ENCODE peak calls at places on chromosomes 5 and 9, in four cellular contexts. L is cardiac muscle cell, X is IMR-90, B is kidney. A is an unnamed sample.

GRCh38 chr5:148826082-148826971 is at the start of gene ADRB2:
- DNase-seq in L (peak; percentile 80), X (peak; percentile 91), B (peak; percentile 97), A (peak; percentile 68)

GRCh38 chr5:153516503-153516902 is 26.0 kb downstream of the GRIA1 start:
- DNase-seq in L (no peak), X (no peak), B (no peak), A (no peak)

GRCh38 chr9:96136992-96137665 is 164.8 kb downstream of the HSD17B3 start:
- DNase-seq in L (peak; percentile 72), X (peak; percentile 78), B (peak; percentile 83), A (no peak)

GRCh38 chr5:161548472-161549094 is 2.1 kb upstream of the GABRB2 start:
- DNase-seq in L (no peak), X (no peak), B (no peak), A (no peak)

GRCh38 chr5:142420521-142420920 is 95.7 kb upstream of the SPRY4 start:
- DNase-seq in L (no peak), X (peak; percentile 33), B (no peak), A (no peak)

GRCh38 chr9:126805546-126806262 is 864 bp downstream of the ZBTB43 start:
- DNase-seq in L (peak; percentile 73), X (peak; percentile 39), B (peak; percentile 84), A (no peak)

GRCh38 chr5:89441965-89442364 is 559.0 kb upstream of the MEF2C start:
- DNase-seq in L (no peak), X (no peak), B (no peak), A (no peak)

GRCh38 chr9:110370316-110370715 is 32.7 kb upstream of the TXNDC8 start:
- DNase-seq in L (peak; percentile 6), X (peak; percentile 34), B (no peak), A (no peak)

GRCh38 chr9:100160021-100160420 is 61.0 kb downstream of the INVS start:
- DNase-seq in L (peak; percentile 3), X (no peak), B (no peak), A (no peak)

DNA sequence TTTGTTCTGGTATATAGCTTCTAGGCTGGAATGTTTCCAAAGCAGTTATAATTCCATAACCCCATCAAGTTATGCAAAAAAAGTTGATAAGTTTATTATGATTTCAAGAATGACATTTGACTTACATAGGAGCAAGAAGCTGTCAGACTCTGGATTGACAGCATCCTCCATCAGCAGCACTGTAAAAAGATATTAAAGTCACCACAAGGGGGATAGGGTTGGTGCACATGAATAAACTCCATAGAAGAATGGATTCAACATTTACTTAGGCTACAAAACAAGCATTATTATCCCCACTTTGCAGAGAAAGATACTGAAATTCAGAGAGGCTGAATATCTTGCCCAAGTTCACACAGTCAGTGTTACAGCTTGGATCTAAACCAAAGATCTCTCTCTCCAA is 208.9 kb upstream of the SLC30A5 start:
- DNase-seq in L (peak; percentile 30), X (no peak), B (no peak), A (no peak)
- TF ChIP-seq CTCF in L (peak; percentile 26), X (no peak), B (peak; percentile 14), A (peak; percentile 58)

GRCh38 chr5:10364186-10364689 is 10.7 kb downstream of the MARCHF6 start:
- DNase-seq in L (no peak), X (no peak), B (no peak), A (no peak)
- TF ChIP-seq CTCF in L (peak; percentile 19), X (peak; percentile 24), B (no peak), A (no peak)

GRCh38 chr9:32384002-32384363 is 460 bp upstream of the ACO1 start:
- DNase-seq in L (no peak), X (no peak), B (no peak), A (no peak)

GRCh38 chr9:32382582-32383320 is 1.7 kb upstream of the ACO1 start:
- DNase-seq in L (no peak), X (no peak), B (no peak), A (no peak)

GRCh38 chr9:32385135-32385884 is 867 bp downstream of the ACO1 start:
- DNase-seq in L (peak; percentile 17), X (peak; percentile 41), B (no peak), A (no peak)

GRCh38 chr9:32385885-32386283 is 1.4 kb downstream of the ACO1 start:
- DNase-seq in L (no peak), X (no peak), B (no peak), A (no peak)

DNA sequence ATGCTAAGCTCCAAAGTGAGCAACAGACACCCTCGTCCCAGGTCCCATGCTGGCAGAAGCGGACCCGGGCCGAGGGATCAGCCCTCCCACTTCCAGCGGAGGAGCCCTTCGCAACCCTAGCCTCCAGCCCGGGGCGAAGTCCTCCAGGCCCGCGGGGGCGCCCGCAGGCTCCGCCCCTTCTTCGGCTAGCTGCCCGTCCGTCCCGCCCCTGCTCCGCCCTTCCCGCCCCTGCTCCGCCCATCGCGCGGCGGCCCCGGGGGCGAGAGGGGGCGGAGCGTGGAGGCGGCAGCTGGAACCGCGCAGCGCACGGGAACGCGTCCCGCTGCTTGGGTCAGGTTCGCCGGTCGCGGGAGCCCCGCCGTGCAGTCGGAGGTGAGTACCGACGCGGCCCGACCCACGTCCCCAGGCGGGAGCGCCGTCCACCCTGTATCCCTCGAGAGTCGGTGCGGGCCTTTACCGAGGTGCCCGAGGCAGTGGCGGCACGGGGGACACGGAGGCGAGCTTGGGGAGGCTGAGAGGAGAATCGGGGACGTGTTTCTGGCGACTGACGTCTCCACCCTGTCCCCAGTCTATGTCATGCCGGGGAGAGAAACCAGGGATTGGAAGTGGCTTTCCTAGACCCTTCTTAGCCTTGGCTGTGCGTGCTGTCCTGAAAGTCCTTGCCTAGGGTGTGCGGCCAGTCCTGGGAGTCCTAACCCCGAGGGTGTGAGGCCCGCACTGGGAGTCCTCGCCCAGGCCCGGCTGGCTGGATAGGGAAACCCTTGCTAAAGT is at the start of gene ACO1:
- DNase-seq in L (peak; percentile 93), X (peak; percentile 82), B (peak; percentile 96), A (peak; percentile 81)
- TF ChIP-seq CTCF in L (no peak), X (no peak), B (no peak), A (no peak)

GRCh38 chr9:131873361-131873760 is 133.5 kb upstream of the RAPGEF1 start:
- DNase-seq in L (no peak), X (no peak), B (no peak), A (no peak)

GRCh38 chr9:131872702-131873101 is 132.8 kb upstream of the RAPGEF1 start:
- DNase-seq in L (no peak), X (no peak), B (peak; percentile 23), A (no peak)

GRCh38 chr9:131870156-131870555 is 130.3 kb upstream of the RAPGEF1 start:
- DNase-seq in L (no peak), X (no peak), B (peak; percentile 39), A (no peak)

GRCh38 chr9:131873891-131874440 is 134.1 kb upstream of the RAPGEF1 start:
- DNase-seq in L (no peak), X (no peak), B (peak; percentile 41), A (no peak)

GRCh38 chr9:131872006-131872405 is 132.1 kb upstream of the RAPGEF1 start:
- DNase-seq in L (no peak), X (no peak), B (peak; percentile 40), A (no peak)
- TF ChIP-seq CTCF in L (peak; percentile 19), X (peak; percentile 13), B (no peak), A (peak; percentile 26)

DNA sequence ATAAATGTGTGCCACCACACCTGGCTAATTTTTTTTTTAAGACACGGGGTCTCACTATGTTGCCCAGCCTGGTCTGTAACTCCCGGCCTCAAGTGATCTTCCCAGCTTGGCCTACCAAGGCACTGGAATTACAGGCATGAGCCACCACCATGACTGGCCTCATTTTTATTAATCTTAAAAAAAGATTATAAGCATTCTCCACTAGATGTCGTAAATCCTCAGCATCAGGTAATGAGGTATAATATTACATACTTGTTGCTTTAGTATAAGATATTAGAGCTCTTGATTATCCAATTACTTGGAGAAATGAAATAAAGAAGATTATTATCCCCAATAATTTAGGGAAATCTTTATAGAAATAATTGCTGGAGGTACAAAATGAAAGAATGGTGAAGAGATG is 78.3 kb upstream of the HTR1A start:
- DNase-seq in L (no peak), X (no peak), B (no peak), A (no peak)
- TF ChIP-seq CTCF in L (no peak), X (no peak), B (no peak), A (no peak)

GRCh38 chr9:114587345-114588149 is at the start of gene ATP6V1G1:
- DNase-seq in L (peak; percentile 100), X (peak; percentile 99), B (peak; percentile 100), A (peak; percentile 99)
- TF ChIP-seq CTCF in L (peak; percentile 27), X (peak; percentile 13), B (no peak), A (no peak)

DNA sequence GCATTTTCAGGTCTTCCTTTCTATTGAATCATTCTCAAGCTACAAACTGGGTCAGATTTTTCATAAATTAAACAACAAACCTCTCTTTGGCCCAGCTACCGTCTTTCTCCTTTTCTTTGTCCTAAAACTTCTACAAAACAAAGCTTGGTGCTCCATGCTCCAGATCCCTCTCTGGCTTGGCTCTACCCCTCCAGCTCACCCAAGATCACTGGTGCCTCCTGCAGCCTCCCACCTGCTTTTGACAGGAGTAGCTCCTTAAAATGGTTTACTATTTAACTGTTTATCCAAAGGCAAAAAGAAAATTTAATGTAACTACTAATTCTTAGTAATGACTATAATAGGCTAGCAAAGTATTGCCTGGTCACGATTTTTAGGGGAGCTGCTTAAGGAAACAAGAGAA is 10.7 kb upstream of the SERINC5 start:
- DNase-seq in L (no peak), X (no peak), B (no peak), A (no peak)
- TF ChIP-seq CTCF in L (no peak), X (no peak), B (no peak), A (no peak)

GRCh38 chr5:167261309-167262100 is 1029.9 kb upstream of the WWC1 start:
- DNase-seq in L (peak; percentile 7), X (no peak), B (no peak), A (no peak)
- TF ChIP-seq CTCF in L (peak; percentile 26), X (no peak), B (peak; percentile 5), A (no peak)

DNA sequence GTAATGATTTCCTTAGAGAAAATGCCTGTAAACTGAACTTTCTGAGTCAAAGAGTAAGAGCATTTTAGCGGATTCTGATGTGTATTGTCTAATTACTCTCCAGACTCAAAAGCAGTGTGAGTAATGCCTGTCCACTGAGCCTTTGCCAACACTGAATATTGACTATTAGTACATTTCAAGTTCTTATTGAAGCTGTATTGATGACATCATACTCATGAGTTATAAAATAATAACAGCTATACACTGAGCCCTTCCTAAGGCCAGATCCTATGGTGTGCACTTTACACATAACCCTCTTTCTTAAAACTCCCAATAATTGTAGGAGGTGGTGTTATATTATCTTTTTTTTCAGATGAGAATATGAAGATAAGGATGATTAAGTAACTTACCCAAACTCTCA is 152.8 kb upstream of the TRPC7 start:
- DNase-seq in L (no peak), X (no peak), B (no peak), A (no peak)
- TF ChIP-seq CTCF in L (no peak), X (no peak), B (no peak), A (no peak)

GRCh38 chr9:121169094-121169601 is 32.5 kb downstream of the RAB14 start:
- DNase-seq in L (peak; percentile 40), X (no peak), B (no peak), A (no peak)
- TF ChIP-seq CTCF in L (peak; percentile 53), X (peak; percentile 32), B (no peak), A (peak; percentile 47)